ENCODE peak calls at places on chromosomes 1 and 21, in seven cellular contexts. S, N, X, A, J, T and P are unnamed samples. For H3K9me3, the result is how much of the 10 kb centered on the place peaks cover.

GRCh38 chr1:96409087-96409486 is 312.5 kb upstream of the PTBP2 start:
- DNase-seq in J (no peak), T (no peak), X (no peak), S (peak), A (no peak), N (no peak), P (no peak)

GRCh38 chr1:243841507-243841906 is 8.5 kb downstream of the AKT3 start:
- DNase-seq in A (no peak), X (no peak), S (no peak), N (no peak), T (no peak), J (no peak), P (no peak)

GRCh38 chr21:22904385-22904784 is 1906.2 kb downstream of the NCAM2 start:
- DNase-seq in T (no peak), X (no peak), A (no peak), J (no peak), S (no peak), N (no peak), P (no peak)

GRCh38 chr1:7549277-7549676 is 221.8 kb upstream of the VAMP3 start:
- DNase-seq in N (no peak), S (no peak), A (peak), J (peak), X (no peak), T (peak), P (no peak)

GRCh38 chr21:17612023-17612564 is 607 bp downstream of the BTG3 start:
- DNase-seq in T (peak), S (peak), J (no peak), N (peak), X (peak), A (peak), P (peak)

GRCh38 chr21:41777934-41778815 is 11.3 kb upstream of the RIPK4 start:
- DNase-seq in J (peak), N (peak), S (peak), A (peak), X (no peak), T (peak), P (peak)

GRCh38 chr1:39631361-39632331 is 7.8 kb downstream of the HEYL start:
- DNase-seq in S (no peak), J (peak), A (no peak), X (no peak), T (no peak), N (no peak), P (no peak)

GRCh38 chr1:171715813-171716251 is 26.0 kb downstream of the VAMP4 start:
- DNase-seq in X (no peak), A (no peak), S (no peak), N (no peak), J (peak), T (no peak), P (no peak)

GRCh38 chr1:61506231-61506630 is 218.7 kb downstream of the TM2D1 start:
- DNase-seq in T (no peak), J (no peak), X (no peak), A (no peak), S (no peak), N (no peak), P (no peak)

GRCh38 chr1:220353229-220354012 is 81.2 kb upstream of the RAB3GAP2 start:
- DNase-seq in S (no peak), N (no peak), T (no peak), J (no peak), A (no peak), X (no peak), P (no peak)

GRCh38 chr21:14773777-14774345 is 227.7 kb upstream of the SAMSN1 start:
- DNase-seq in A (peak), J (peak), S (peak), T (no peak), N (no peak), X (peak), P (peak)

GRCh38 chr21:42644223-42645208 is 8.9 kb upstream of the PDE9A start:
- DNase-seq in S (no peak), X (peak), T (no peak), N (no peak), J (no peak), A (no peak), P (no peak)

GRCh38 chr1:233518344-233518743 is 95.6 kb upstream of the KCNK1 start:
- DNase-seq in S (no peak), A (no peak), N (no peak), X (no peak), T (no peak), J (peak), P (no peak)

GRCh38 chr1:46187106-46187869 is 10.9 kb downstream of the POMGNT1 start:
- DNase-seq in J (no peak), A (no peak), N (no peak), X (peak), T (no peak), S (no peak), P (no peak)

GRCh38 chr21:46437511-46437910 is 21.2 kb upstream of the DIP2A start:
- DNase-seq in J (no peak), T (no peak), A (no peak), X (peak), S (no peak), N (no peak), P (no peak)

GRCh38 chr1:158055854-158056253 is 62.4 kb downstream of the KIRREL1 start:
- DNase-seq in T (no peak), J (peak), X (no peak), S (no peak), N (no peak), A (peak), P (no peak)

GRCh38 chr1:27873671-27874384 is 1.5 kb downstream of the THEMIS2 start:
- DNase-seq in T (peak), S (no peak), A (no peak), J (no peak), X (peak), N (no peak), P (peak)

GRCh38 chr1:240652554-240652953 is 40.6 kb upstream of the GREM2 start:
- DNase-seq in X (no peak), A (no peak), T (no peak), J (no peak), S (no peak), N (no peak), P (no peak)

GRCh38 chr21:41641821-41642368 is 125.0 kb downstream of the RIPK4 start:
- DNase-seq in N (peak), X (no peak), J (peak), S (peak), T (peak), A (peak), P (peak)

DNA sequence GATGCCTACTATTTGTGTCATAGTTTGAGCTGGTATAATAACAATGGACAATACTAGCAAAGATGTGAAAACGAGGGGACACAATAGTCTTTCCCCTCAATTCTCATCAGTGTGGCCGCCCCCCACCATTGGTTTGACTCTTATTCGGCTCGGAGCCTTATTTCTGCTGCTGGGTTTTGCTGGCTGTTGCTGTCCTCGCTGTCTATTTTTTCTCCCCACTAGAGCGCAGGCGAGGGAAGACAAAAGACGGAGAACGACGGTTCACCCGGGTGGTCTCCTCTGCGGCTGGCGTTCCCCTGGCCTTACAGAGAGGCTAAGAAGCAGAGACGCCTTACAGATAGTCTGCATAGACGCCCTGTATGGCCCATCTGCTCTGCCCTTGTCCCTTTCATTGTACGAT is 19.4 kb downstream of the CLIC6 start:
- DNase-seq in A (no peak), N (no peak), T (no peak), S (no peak), X (peak), J (no peak), P (no peak)
- TF ChIP-seq CTCF in A (no peak), N (no peak), T (no peak), S (no peak), X (no peak), J (no peak), P (peak)

DNA sequence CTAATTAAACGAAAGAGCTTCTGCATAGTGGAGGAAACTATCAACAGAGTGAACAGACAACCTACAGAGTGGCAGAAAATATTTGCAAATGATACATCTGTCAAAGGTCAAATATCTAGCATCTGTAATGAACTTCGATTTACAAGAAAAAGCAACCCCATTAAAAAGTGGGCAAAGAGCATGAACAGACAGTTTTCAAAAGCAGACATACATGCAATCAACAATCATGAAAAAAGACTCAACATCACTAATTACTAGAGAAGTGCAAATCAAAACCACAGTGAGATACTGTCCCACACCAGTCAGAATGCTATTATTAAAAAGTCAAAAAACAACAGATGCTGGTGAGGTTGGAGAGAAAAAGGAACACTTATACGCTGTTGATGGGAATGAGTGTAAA is 103.2 kb downstream of the MAGI3 start:
- DNase-seq in T (no peak), S (no peak), X (no peak), A (no peak), J (no peak), N (no peak), P (no peak)
- H3K9me3 ChIP-seq in T (under half), S (half or more), X (under half), A (under half), J (under half), N (under half), P (under half)

GRCh38 chr1:206563367-206563953 is 48.8 kb downstream of the EIF2D start:
- DNase-seq in N (no peak), J (no peak), T (no peak), S (no peak), X (no peak), A (no peak), P (no peak)
- H3K4me3 ChIP-seq in N (no peak), J (no peak), T (no peak), S (no peak), X (no peak), A (no peak), P (peak)

GRCh38 chr1:203306089-203306969 is 1.0 kb downstream of the BTG2 start:
- DNase-seq in A (peak), S (peak), J (peak), X (peak), N (peak), T (peak), P (peak)
- TF ChIP-seq CTCF in A (peak), S (no peak), J (no peak), X (no peak), N (no peak), T (no peak), P (no peak)

GRCh38 chr21:44615881-44616590 is 4.2 kb downstream of the KRTAP10-8 start:
- DNase-seq in J (no peak), T (peak), S (no peak), N (no peak), X (peak), A (no peak), P (no peak)
- H3K9me3 ChIP-seq in J (under half), T (under half), S (under half), N (under half), X (under half), A (under half), P (under half)

GRCh38 chr1:179058343-179059184 is 23.3 kb upstream of the TOR3A start:
- DNase-seq in J (peak), S (no peak), N (no peak), X (no peak), A (no peak), T (no peak), P (no peak)

GRCh38 chr1:179055930-179056329 is 25.9 kb upstream of the TOR3A start:
- DNase-seq in X (no peak), J (peak), S (no peak), T (no peak), A (no peak), N (no peak), P (no peak)

GRCh38 chr1:179059185-179059483 is 22.7 kb upstream of the TOR3A start:
- DNase-seq in T (no peak), J (no peak), S (no peak), N (no peak), X (no peak), A (no peak), P (no peak)

DNA sequence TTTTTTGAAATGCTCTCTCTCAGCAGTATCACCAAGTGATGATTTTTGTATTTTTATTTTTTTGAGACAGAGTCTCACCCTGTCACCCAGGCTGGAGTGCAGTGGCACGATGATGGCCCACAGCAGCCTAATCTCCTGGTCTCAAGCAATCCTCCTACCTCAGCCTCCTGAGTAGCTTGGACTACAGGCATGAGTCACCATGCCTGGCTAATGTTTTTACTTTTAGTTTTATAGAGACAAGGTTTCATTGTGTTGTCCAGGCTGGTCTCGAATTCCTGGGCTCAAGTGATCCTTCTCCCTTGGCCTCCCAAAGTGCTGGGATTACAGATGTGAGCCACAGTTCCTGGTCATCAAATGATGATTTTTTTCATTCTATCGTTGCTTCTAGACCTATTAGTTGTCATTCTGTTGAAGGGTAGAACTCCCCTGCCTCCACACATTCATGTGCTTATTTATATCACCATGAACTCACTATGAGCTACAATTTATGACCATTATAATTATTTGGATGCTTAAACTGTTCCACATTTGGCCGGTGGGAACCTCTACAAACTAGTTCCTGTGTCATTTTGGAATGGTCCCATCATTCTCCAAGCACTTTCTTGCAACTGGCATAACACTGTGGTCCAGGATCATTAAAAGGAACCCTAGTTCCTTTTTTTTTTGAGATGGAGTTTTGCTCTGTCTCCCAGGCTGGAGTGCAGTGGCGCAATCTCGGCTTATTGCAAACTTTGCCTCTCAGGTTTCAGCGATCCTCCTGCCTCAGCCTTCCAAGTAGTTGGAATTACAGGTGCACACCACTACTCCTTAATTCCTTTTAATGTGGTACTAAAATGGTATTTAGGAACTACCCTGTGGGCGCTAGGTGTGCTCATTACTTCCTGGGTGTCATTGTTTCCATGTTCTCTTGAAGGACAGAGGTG is 20.2 kb upstream of the TOR3A start:
- DNase-seq in X (no peak), S (no peak), A (no peak), J (peak), T (no peak), N (no peak), P (no peak)
- H3K4me3 ChIP-seq in X (no peak), S (no peak), A (no peak), J (no peak), T (no peak), N (no peak), P (no peak)

GRCh38 chr1:229841230-229841629 is 215.2 kb downstream of the URB2 start:
- DNase-seq in T (no peak), J (no peak), X (no peak), S (no peak), A (no peak), N (no peak), P (no peak)

GRCh38 chr1:229844675-229845074 is 218.6 kb downstream of the URB2 start:
- DNase-seq in X (peak), J (peak), A (peak), N (no peak), T (no peak), S (no peak), P (no peak)

GRCh38 chr1:229842302-229843255 is 216.5 kb downstream of the URB2 start:
- DNase-seq in X (no peak), J (no peak), T (no peak), S (no peak), A (no peak), N (no peak), P (no peak)

GRCh38 chr1:229845410-229846138 is 219.5 kb downstream of the URB2 start:
- DNase-seq in S (no peak), J (no peak), T (no peak), A (no peak), X (no peak), N (no peak), P (no peak)

DNA sequence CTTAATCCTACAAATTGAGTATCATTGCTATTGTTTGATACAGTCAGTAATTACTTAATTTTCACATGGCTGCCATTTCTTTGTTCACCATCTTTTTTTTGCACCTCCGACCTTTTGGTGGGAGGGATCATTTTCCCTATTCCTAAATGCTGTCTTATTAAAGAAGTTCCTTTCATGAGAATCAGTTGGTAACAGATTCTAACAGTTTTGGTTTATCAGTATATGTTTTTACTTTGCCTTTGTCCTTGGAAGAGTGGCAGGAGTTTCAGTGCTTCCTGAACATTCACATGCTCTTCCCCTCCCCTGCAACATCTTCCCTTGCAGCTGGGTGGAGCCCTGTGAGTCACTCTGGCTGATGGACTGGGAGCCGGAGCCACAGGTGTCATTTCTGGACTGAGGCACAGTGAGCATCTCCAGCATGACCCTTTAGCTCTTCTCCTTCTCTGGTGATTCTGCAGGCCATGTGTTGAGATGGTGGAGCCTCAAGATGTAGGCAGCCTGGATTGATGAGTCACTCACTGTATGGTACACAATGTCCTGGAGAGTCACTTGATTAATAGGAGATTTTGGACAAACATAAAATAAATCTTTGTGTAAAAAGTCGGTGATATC is 217.7 kb downstream of the URB2 start:
- DNase-seq in X (peak), S (peak), J (peak), T (no peak), N (no peak), A (peak), P (no peak)
- TF ChIP-seq CTCF in X (no peak), S (peak), J (peak), T (peak), N (no peak), A (peak), P (no peak)

GRCh38 chr21:34342476-34342875 is 21.3 kb upstream of the KCNE2 start:
- DNase-seq in T (no peak), N (no peak), X (no peak), A (no peak), S (no peak), J (no peak), P (no peak)
- H3K9me3 ChIP-seq in T (under half), N (under half), X (under half), A (under half), S (under half), J (under half), P (under half)

GRCh38 chr1:151920147-151920546 is 10.8 kb upstream of the THEM4 start:
- DNase-seq in N (no peak), S (no peak), A (no peak), X (no peak), T (no peak), J (no peak), P (no peak)
- H3K4me3 ChIP-seq in N (no peak), S (no peak), A (no peak), X (no peak), T (no peak), J (no peak), P (no peak)

GRCh38 chr1:172826096-172826741 is 167.3 kb downstream of the FASLG start:
- DNase-seq in A (peak), X (no peak), T (no peak), N (peak), S (no peak), J (peak), P (no peak)
- TF ChIP-seq CTCF in A (peak), X (no peak), T (peak), N (peak), S (peak), J (peak), P (peak)